ENCODE peak calls at places on chromosomes 2 and 18, in nine cellular contexts. A is IMR-90, U is SK-N-SH, P is colonic mucosa, G is neuronal stem cell, Z is keratinocyte, L is kidney, O is endothelial cell of umbilical vein, D is H1. Y is an unnamed sample. For H3K4me1, the result is how much of the 10 kb centered on the place peaks cover.

GRCh38 chr2:196516541-196516940 is 123.0 kb upstream of the CCDC150 start:
- DNase-seq in A (no peak), U (peak), P (no peak), G (no peak), Z (no peak), L (no peak), O (no peak), D (no peak), Y (no peak)

GRCh38 chr2:146642066-146642465 is 1202.8 kb upstream of the ACVR2A start:
- DNase-seq in A (no peak), U (no peak), P (no peak), G (no peak), Z (no peak), L (peak), O (no peak), D (no peak), Y (peak)

GRCh38 chr2:207282916-207283315 is 117.2 kb upstream of the KLF7 start:
- DNase-seq in A (no peak), U (no peak), P (no peak), G (no peak), Z (no peak), L (no peak), O (peak), D (no peak), Y (no peak)

GRCh38 chr18:34528177-34528576 is 181.9 kb upstream of the DTNA start:
- DNase-seq in A (no peak), U (no peak), P (no peak), G (no peak), Z (no peak), L (no peak), O (peak), D (no peak), Y (no peak)

GRCh38 chr2:211598238-211598637 is 940.4 kb downstream of the ERBB4 start:
- DNase-seq in A (no peak), U (no peak), P (no peak), G (no peak), Z (no peak), L (no peak), O (no peak), D (no peak), Y (no peak)

GRCh38 chr2:182824759-182825143 is 41.7 kb downstream of the FRZB start:
- DNase-seq in A (no peak), U (no peak), P (no peak), G (no peak), Z (no peak), L (no peak), O (no peak), D (no peak), Y (no peak)

GRCh38 chr2:39062320-39062719 is 58.5 kb downstream of the SOS1 start:
- DNase-seq in A (no peak), U (no peak), P (no peak), G (no peak), Z (no peak), L (no peak), O (no peak), D (no peak), Y (no peak)

GRCh38 chr2:78999410-78999809 is 26.1 kb upstream of the REG3G start:
- DNase-seq in A (no peak), U (peak), P (no peak), G (no peak), Z (no peak), L (no peak), O (peak), D (no peak), Y (no peak)

GRCh38 chr2:154452906-154453493 is 245.5 kb upstream of the KCNJ3 start:
- DNase-seq in A (no peak), U (no peak), P (no peak), G (no peak), Z (no peak), L (no peak), O (peak), D (no peak), Y (no peak)

GRCh38 chr18:35611518-35611917 is 30.0 kb downstream of the GALNT1 start:
- DNase-seq in A (no peak), U (peak), P (no peak), G (no peak), Z (no peak), L (no peak), O (peak), D (no peak), Y (no peak)

GRCh38 chr2:37672870-37673184 is 1.4 kb upstream of the CDC42EP3 start:
- DNase-seq in A (no peak), U (no peak), P (no peak), G (no peak), Z (no peak), L (no peak), O (no peak), D (no peak), Y (no peak)

GRCh38 chr2:37670378-37671012 is 947 bp downstream of the CDC42EP3 start:
- DNase-seq in A (no peak), U (no peak), P (no peak), G (no peak), Z (no peak), L (no peak), O (peak), D (no peak), Y (no peak)

GRCh38 chr2:37672104-37672869 is 845 bp upstream of the CDC42EP3 start:
- DNase-seq in A (peak), U (peak), P (peak), G (peak), Z (no peak), L (peak), O (peak), D (peak), Y (peak)

GRCh38 chr2:37671013-37671815 is at the start of gene CDC42EP3:
- DNase-seq in A (no peak), U (peak), P (peak), G (peak), Z (no peak), L (peak), O (peak), D (no peak), Y (peak)

DNA sequence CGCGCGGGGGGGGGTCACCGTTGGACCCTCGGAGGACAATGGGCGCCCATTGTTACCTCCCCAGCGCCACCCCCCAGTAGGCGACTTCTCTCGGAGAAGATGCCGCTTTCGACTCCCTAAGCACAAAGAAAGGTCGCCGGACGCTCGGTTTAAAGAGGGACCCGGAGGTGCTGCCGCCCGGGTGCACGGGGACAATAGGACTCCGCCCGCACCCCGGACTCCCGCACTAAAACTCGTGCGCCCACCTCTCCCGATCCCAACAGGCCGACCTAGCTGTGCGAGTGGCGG is 318 bp upstream of the CDC42EP3 start:
- DNase-seq in A (no peak), U (no peak), P (no peak), G (no peak), Z (no peak), L (no peak), O (no peak), D (no peak), Y (no peak)
- H3K9ac ChIP-seq in A (peak), U (peak), P (peak), G (peak), Z (peak), L (peak), O (peak), D (peak), Y (peak)

DNA sequence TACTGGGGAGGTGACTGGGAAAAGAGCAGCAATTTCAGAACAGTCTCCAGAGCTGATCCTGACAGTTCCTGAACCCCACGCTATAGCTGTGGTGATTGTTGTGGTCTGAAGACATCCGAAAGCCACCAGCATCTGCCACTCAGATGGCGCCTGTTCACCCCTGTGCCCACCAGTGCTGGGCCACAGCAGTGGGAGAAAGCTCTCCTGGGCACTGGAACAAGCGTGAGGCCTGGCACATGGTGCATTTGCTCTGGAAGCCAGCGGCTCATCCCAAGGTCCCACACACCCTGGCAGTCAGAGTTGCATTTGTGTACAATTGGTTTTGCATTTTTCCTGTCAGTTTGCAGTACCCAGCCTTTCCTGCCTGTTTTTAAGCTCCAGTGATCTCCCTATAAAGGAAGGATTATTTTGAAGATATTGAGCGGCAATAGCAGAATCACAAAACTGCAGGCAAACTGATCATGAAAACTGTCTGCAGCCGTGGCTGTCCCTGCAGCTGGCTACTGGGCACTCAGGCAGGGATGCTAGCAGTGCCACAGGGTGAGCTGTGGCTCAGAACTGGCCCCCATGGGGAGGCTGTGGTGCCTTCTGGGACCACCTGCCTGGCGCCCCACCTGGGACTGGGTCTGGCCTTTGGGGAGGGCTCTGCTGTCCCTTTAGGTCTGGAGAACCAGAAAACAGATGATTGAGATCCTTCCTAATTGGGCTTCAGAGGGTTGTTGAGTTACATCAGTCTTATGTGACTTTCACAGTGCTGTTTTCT is 30.1 kb downstream of the IMPA2 start:
- DNase-seq in A (no peak), U (no peak), P (no peak), G (no peak), Z (no peak), L (peak), O (no peak), D (no peak), Y (no peak)
- H3K4me1 ChIP-seq in A (under half), U (under half), P (under half), G (under half), Z (under half), L (under half), O (under half), D (under half), Y (under half)

GRCh38 chr2:10514287-10514686 is 66.2 kb upstream of the ODC1 start:
- DNase-seq in A (no peak), U (no peak), P (no peak), G (no peak), Z (no peak), L (peak), O (no peak), D (no peak), Y (no peak)

GRCh38 chr2:10513201-10513600 is 65.1 kb upstream of the ODC1 start:
- DNase-seq in A (no peak), U (no peak), P (no peak), G (no peak), Z (no peak), L (no peak), O (no peak), D (no peak), Y (no peak)

GRCh38 chr2:10517351-10518043 is 69.4 kb upstream of the ODC1 start:
- DNase-seq in A (no peak), U (no peak), P (no peak), G (no peak), Z (no peak), L (peak), O (no peak), D (no peak), Y (no peak)

GRCh38 chr2:10515887-10516286 is 67.8 kb upstream of the ODC1 start:
- DNase-seq in A (no peak), U (no peak), P (no peak), G (no peak), Z (no peak), L (no peak), O (no peak), D (no peak), Y (no peak)

GRCh38 chr2:10514743-10515142 is 66.6 kb upstream of the ODC1 start:
- DNase-seq in A (peak), U (peak), P (no peak), G (no peak), Z (peak), L (no peak), O (no peak), D (no peak), Y (no peak)
- H3K9ac ChIP-seq in A (no peak), U (no peak), P (no peak), G (no peak), Z (peak), L (no peak), O (no peak), D (no peak), Y (no peak)

DNA sequence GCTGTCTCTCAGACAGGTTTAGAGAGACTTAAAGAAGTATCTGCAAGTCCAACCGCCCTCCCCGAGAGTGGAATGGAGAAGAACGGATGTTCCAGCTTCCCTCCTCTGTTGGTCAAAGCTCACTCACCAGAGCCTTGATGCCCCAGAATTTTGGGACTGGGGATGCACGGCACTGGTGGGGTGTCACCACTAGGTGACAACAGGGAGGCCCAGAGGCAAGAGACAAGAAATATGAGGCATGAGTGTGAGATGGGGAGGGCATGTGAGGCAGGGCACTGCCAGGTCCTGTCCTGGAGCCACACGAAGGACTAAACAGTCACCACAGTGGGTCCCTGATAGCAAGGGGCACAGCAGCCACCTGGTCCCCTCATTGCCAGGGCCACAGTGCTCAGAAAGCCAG is 35.1 kb upstream of the SH3BP4 start:
- DNase-seq in A (no peak), U (no peak), P (no peak), G (no peak), Z (no peak), L (no peak), O (no peak), D (no peak), Y (no peak)
- H3K4me1 ChIP-seq in A (under half), U (under half), P (under half), G (under half), Z (under half), L (under half), O (under half), D (under half), Y (under half)

GRCh38 chr18:23727707-23728493 is 38.6 kb downstream of the LAMA3 start:
- DNase-seq in A (no peak), U (no peak), P (no peak), G (no peak), Z (no peak), L (no peak), O (no peak), D (no peak), Y (no peak)

GRCh38 chr18:23725351-23725750 is 36.1 kb downstream of the LAMA3 start:
- DNase-seq in A (no peak), U (no peak), P (no peak), G (no peak), Z (no peak), L (peak), O (no peak), D (no peak), Y (no peak)

GRCh38 chr18:23723121-23723520 is 33.9 kb downstream of the LAMA3 start:
- DNase-seq in A (peak), U (no peak), P (no peak), G (no peak), Z (no peak), L (no peak), O (no peak), D (no peak), Y (no peak)

GRCh38 chr18:23722646-23723045 is 33.4 kb downstream of the LAMA3 start:
- DNase-seq in A (peak), U (no peak), P (no peak), G (no peak), Z (no peak), L (no peak), O (no peak), D (no peak), Y (no peak)

DNA sequence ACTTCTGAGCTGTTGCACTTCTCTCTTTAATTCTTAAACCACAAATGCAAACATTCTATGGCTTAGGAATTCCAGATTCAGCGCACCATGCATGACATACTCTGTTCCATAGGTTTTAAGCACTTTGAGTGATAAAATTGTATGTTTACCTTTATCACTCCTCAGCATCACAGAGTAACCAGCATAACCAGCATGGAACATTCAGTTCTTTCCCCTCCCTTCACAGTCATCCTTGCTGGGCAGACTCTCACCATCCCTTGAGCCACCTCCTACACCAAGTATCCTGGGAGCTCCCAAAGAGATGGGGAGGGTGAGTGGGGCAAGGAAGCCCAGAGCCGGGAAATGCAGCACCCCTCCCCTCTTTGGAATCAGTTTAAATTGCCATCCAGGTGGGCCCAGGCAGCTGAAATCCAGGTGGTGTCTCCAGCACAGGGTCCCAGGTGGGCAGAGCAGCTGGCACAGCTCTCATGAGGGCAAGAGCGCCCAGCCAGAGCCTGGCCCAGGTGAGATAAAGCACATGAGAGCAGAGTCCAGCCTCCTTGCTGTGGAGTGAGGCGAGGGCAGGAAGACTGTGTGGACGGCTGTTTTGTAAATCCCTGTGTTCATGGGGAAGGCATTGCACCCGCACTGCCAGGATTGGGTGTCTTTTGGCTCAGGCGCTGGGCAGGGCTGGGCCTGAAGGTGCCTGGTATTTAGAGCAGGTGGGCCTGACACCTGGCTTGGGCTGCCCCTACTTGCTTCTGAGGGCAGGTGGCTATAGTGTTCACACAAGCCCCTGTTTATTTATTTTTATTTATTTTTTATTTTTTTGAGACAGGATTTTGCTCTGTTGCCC is 36.8 kb downstream of the LAMA3 start:
- DNase-seq in A (no peak), U (no peak), P (no peak), G (no peak), Z (no peak), L (peak), O (no peak), D (no peak), Y (no peak)
- H3K9ac ChIP-seq in A (no peak), U (no peak), P (no peak), G (no peak), Z (no peak), L (no peak), O (no peak), D (no peak), Y (no peak)

DNA sequence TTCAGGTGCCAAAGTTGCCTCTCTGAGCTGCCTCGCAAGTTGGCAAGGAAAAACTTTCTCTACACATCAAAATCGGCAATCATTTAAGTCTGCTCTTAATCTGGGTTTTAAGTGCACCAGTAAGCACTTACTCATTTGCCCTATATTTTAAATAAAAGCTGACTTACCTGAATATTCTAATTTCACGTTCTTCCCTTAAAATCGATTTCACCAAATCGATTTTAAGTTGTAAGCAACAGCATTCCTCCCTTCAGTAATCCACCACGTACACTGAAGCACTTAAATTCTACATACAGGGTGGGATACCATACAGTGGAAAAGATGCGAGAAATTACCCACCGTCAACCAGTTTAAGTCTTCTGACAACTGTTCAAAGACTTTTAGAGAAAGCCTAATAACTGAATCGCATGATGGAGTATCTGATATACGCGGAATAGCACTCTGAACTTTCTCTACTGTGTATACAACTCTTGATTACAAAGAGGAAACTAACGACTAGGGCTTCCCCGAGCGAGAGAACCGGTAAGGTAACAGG is 1.6 kb downstream of the PPP3R1 start:
- DNase-seq in A (no peak), U (no peak), P (no peak), G (no peak), Z (no peak), L (no peak), O (no peak), D (no peak), Y (no peak)
- H3K4me1 ChIP-seq in A (under half), U (under half), P (under half), G (under half), Z (under half), L (under half), O (under half), D (under half), Y (under half)

Y was measured in H9.